ENCODE peak calls at places on chromosomes 5 and 9, in seven cellular contexts. One of them, this sample, is unnamed.

GRCh38 chr5:136066705-136067271 is 38.0 kb downstream of the TGFBI start:
- DNase-seq in mesenchymal stem cell: peak; percentile 83
- DNase-seq in IMR-90: peak; percentile 77
- DNase-seq in H1: no peak
- DNase-seq in mesendoderm: peak; percentile 44
- DNase-seq in H9: peak; percentile 27
- DNase-seq in neuronal stem cell: no peak
- DNase-seq in this sample: no peak

GRCh38 chr9:92463989-92464388 is 18.3 kb downstream of the ASPN start:
- DNase-seq in mesenchymal stem cell: peak; percentile 91
- DNase-seq in IMR-90: peak; percentile 96
- DNase-seq in H1: no peak
- DNase-seq in mesendoderm: no peak
- DNase-seq in H9: no peak
- DNase-seq in neuronal stem cell: no peak
- DNase-seq in this sample: peak; percentile 24

GRCh38 chr5:150503977-150504620 is 3.8 kb upstream of the NDST1 start:
- DNase-seq in mesenchymal stem cell: no peak
- DNase-seq in IMR-90: no peak
- DNase-seq in H1: no peak
- DNase-seq in mesendoderm: no peak
- DNase-seq in H9: no peak
- DNase-seq in neuronal stem cell: no peak
- DNase-seq in this sample: no peak

GRCh38 chr9:16243798-16244197 is 626.7 kb downstream of the BNC2 start:
- DNase-seq in mesenchymal stem cell: no peak
- DNase-seq in IMR-90: no peak
- DNase-seq in H1: no peak
- DNase-seq in mesendoderm: peak; percentile 65
- DNase-seq in H9: peak; percentile 50
- DNase-seq in neuronal stem cell: peak; percentile 71
- DNase-seq in this sample: no peak

GRCh38 chr5:179113945-179114641 is 53.9 kb downstream of the ZNF354C start:
- DNase-seq in mesenchymal stem cell: no peak
- DNase-seq in IMR-90: no peak
- DNase-seq in H1: no peak
- DNase-seq in mesendoderm: no peak
- DNase-seq in H9: no peak
- DNase-seq in neuronal stem cell: no peak
- DNase-seq in this sample: no peak

GRCh38 chr5:93894471-93895354 is 153.3 kb upstream of the POU5F2 start:
- DNase-seq in mesenchymal stem cell: no peak
- DNase-seq in IMR-90: peak; percentile 21
- DNase-seq in H1: no peak
- DNase-seq in mesendoderm: no peak
- DNase-seq in H9: no peak
- DNase-seq in neuronal stem cell: no peak
- DNase-seq in this sample: no peak

GRCh38 chr9:93814561-93814960 is 140.6 kb downstream of the BARX1 start:
- DNase-seq in mesenchymal stem cell: no peak
- DNase-seq in IMR-90: no peak
- DNase-seq in H1: no peak
- DNase-seq in mesendoderm: no peak
- DNase-seq in H9: peak; percentile 52
- DNase-seq in neuronal stem cell: no peak
- DNase-seq in this sample: no peak

GRCh38 chr5:168023190-168023589 is 268.3 kb upstream of the WWC1 start:
- DNase-seq in mesenchymal stem cell: no peak
- DNase-seq in IMR-90: no peak
- DNase-seq in H1: no peak
- DNase-seq in mesendoderm: no peak
- DNase-seq in H9: no peak
- DNase-seq in neuronal stem cell: no peak
- DNase-seq in this sample: no peak

GRCh38 chr9:127926961-127927456 is 3.6 kb downstream of the PIP5KL1 start:
- DNase-seq in mesenchymal stem cell: peak; percentile 48
- DNase-seq in IMR-90: no peak
- DNase-seq in H1: no peak
- DNase-seq in mesendoderm: peak; percentile 56
- DNase-seq in H9: no peak
- DNase-seq in neuronal stem cell: no peak
- DNase-seq in this sample: peak; percentile 72

GRCh38 chr9:23822331-23823169 is 3.5 kb downstream of the ELAVL2 start:
- DNase-seq in mesenchymal stem cell: no peak
- DNase-seq in IMR-90: no peak
- DNase-seq in H1: no peak
- DNase-seq in mesendoderm: peak; percentile 37
- DNase-seq in H9: peak; percentile 71
- DNase-seq in neuronal stem cell: no peak
- DNase-seq in this sample: no peak

GRCh38 chr5:121949885-121950284 is 11.9 kb upstream of the SRFBP1 start:
- DNase-seq in mesenchymal stem cell: peak; percentile 70
- DNase-seq in IMR-90: peak; percentile 60
- DNase-seq in H1: no peak
- DNase-seq in mesendoderm: peak; percentile 47
- DNase-seq in H9: peak; percentile 27
- DNase-seq in neuronal stem cell: peak; percentile 30
- DNase-seq in this sample: peak; percentile 37

GRCh38 chr5:56676091-56676768 is 139.1 kb upstream of the MAP3K1 start:
- DNase-seq in mesenchymal stem cell: no peak
- DNase-seq in IMR-90: no peak
- DNase-seq in H1: no peak
- DNase-seq in mesendoderm: no peak
- DNase-seq in H9: no peak
- DNase-seq in neuronal stem cell: no peak
- DNase-seq in this sample: peak; percentile 47

DNA sequence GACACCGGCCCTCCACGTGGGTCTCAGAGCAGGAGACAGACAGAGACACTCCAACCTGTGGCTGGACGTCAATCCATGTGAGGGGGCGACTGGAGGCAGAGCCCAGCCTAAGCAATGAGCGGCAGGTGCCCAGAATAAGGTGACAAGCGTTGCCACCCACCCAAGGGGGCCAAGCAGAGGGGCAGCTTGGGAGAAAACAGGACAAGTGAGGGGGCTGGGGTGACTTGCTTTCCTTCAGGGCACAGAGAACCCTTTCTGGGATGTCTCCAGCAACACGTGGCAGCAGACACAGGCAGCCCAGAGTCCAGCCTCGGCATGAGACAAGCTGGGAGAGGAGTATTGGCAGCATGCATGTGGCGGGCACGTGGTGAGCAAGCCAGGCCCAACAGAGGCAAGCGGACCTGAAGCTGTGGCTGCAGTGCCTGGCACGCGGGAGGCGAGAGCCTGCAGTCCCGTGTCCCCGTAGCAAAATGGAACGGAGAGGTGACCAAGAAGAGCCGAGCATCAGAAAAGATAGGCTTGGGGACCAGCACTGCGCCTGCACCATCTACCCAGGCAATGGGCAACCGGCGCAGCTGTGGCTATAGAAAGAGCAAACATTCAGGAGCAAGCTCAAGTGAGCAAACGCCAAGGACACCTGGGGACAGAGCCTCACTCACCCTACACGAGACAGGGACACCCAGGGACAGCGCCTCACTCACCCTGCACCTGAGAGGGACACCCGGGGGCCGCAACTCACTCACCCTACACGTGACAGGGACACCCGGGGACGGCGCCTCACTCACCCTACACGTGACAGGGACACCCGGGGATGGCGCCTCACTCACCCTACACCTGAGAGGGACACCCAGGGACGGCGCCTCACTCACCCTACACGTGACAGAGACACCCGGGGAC is 6.2 kb downstream of the TERT start:
- DNase-seq in mesenchymal stem cell: no peak
- DNase-seq in IMR-90: no peak
- DNase-seq in H1: no peak
- DNase-seq in mesendoderm: no peak
- DNase-seq in H9: peak; percentile 22
- DNase-seq in neuronal stem cell: no peak
- DNase-seq in this sample: no peak
- H4K8ac ChIP-seq in mesenchymal stem cell: no peak overlapping the region
- H4K8ac ChIP-seq in IMR-90: no peak overlapping the region
- H4K8ac ChIP-seq in H1: no peak overlapping the region
- H4K8ac ChIP-seq in mesendoderm: no peak overlapping the region
- H4K8ac ChIP-seq in H9: no peak overlapping the region
- H4K8ac ChIP-seq in neuronal stem cell: no peak overlapping the region
- H4K8ac ChIP-seq in this sample: no peak overlapping the region

DNA sequence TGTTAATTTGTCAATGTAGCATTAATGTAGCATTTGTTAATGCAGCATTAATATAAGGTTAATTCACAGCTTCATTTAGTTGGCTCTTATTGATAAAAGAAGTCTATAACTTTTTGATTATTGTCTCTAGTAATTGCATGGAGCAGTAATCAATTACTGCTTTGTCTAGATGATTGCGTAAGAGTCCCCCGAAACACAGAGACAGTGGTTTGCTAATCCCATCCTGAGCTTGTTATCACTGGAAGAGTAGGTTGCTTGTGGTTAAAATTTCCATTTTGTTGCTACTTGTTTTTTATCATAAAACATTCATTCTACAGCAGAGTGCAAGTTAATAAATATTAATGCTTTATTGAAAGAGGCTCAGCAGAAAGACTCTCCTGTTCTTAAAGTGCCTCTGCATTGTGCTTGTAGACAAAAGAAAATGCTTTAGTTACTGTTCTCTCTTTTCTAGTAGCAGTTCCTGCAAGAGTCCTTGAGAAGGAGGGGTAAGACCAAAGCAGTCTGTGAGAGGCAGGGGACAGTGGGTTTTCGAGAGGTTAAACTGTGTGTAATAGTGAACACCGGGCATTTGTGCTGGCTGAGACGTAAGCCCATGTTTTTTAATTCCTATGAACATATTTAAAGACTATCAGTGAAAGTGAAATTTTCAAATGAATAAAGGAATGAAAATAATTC is 291.7 kb downstream of the TRPM3 start:
- DNase-seq in mesenchymal stem cell: no peak
- DNase-seq in IMR-90: no peak
- DNase-seq in H1: no peak
- DNase-seq in mesendoderm: no peak
- DNase-seq in H9: no peak
- DNase-seq in neuronal stem cell: no peak
- DNase-seq in this sample: no peak
- H3K79me1 ChIP-seq in mesenchymal stem cell: no peaks in the 10 kb centered on the region
- H3K79me1 ChIP-seq in IMR-90: no peaks in the 10 kb centered on the region
- H3K79me1 ChIP-seq in H1: no peaks in the 10 kb centered on the region
- H3K79me1 ChIP-seq in mesendoderm: no peaks in the 10 kb centered on the region
- H3K79me1 ChIP-seq in H9: no peaks in the 10 kb centered on the region
- H3K79me1 ChIP-seq in neuronal stem cell: no peaks in the 10 kb centered on the region
- H3K79me1 ChIP-seq in this sample: no peaks in the 10 kb centered on the region

GRCh38 chr9:13397220-13397619 is 117.7 kb upstream of the MPDZ start:
- DNase-seq in mesenchymal stem cell: no peak
- DNase-seq in IMR-90: no peak
- DNase-seq in H1: no peak
- DNase-seq in mesendoderm: no peak
- DNase-seq in H9: no peak
- DNase-seq in neuronal stem cell: no peak
- DNase-seq in this sample: no peak

GRCh38 chr9:13397661-13398060 is 118.2 kb upstream of the MPDZ start:
- DNase-seq in mesenchymal stem cell: no peak
- DNase-seq in IMR-90: no peak
- DNase-seq in H1: no peak
- DNase-seq in mesendoderm: no peak
- DNase-seq in H9: no peak
- DNase-seq in neuronal stem cell: no peak
- DNase-seq in this sample: no peak

GRCh38 chr9:13396418-13396817 is 116.9 kb upstream of the MPDZ start:
- DNase-seq in mesenchymal stem cell: no peak
- DNase-seq in IMR-90: no peak
- DNase-seq in H1: no peak
- DNase-seq in mesendoderm: no peak
- DNase-seq in H9: no peak
- DNase-seq in neuronal stem cell: no peak
- DNase-seq in this sample: no peak

DNA sequence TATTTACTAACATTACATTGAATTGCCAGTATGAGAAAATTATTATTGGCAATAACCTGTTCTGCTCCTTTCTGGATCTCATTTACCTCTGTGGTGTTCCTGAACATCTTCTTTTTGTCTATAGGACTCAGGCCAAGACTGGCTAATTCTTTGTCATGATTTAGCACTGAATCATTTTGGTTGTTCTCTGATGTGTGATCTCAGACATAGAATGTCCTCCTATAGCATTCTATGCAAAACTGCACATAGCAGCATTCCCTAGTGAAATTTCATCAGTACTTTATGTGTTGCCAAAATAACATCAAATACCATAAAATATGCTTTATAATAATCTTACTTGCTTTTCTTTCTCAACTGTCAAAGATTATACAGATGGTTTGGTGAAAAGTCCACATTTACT is 115.6 kb upstream of the MPDZ start:
- DNase-seq in mesenchymal stem cell: no peak
- DNase-seq in IMR-90: no peak
- DNase-seq in H1: no peak
- DNase-seq in mesendoderm: no peak
- DNase-seq in H9: no peak
- DNase-seq in neuronal stem cell: no peak
- DNase-seq in this sample: no peak
- H3K18ac ChIP-seq in mesenchymal stem cell: no peak overlapping the region
- H3K18ac ChIP-seq in IMR-90: no peak overlapping the region
- H3K18ac ChIP-seq in H1: no peak overlapping the region
- H3K18ac ChIP-seq in mesendoderm: no peak overlapping the region
- H3K18ac ChIP-seq in H9: no peak overlapping the region
- H3K18ac ChIP-seq in neuronal stem cell: no peak overlapping the region
- H3K18ac ChIP-seq in this sample: no peak overlapping the region

GRCh38 chr5:107597803-107598202 is 72.9 kb downstream of the EFNA5 start:
- DNase-seq in mesenchymal stem cell: no peak
- DNase-seq in IMR-90: no peak
- DNase-seq in H1: no peak
- DNase-seq in mesendoderm: no peak
- DNase-seq in H9: no peak
- DNase-seq in neuronal stem cell: no peak
- DNase-seq in this sample: no peak

GRCh38 chr5:107593009-107593408 is 77.7 kb downstream of the EFNA5 start:
- DNase-seq in mesenchymal stem cell: no peak
- DNase-seq in IMR-90: no peak
- DNase-seq in H1: no peak
- DNase-seq in mesendoderm: no peak
- DNase-seq in H9: no peak
- DNase-seq in neuronal stem cell: no peak
- DNase-seq in this sample: no peak

GRCh38 chr5:107594253-107595045 is 76.3 kb downstream of the EFNA5 start:
- DNase-seq in mesenchymal stem cell: no peak
- DNase-seq in IMR-90: no peak
- DNase-seq in H1: no peak
- DNase-seq in mesendoderm: no peak
- DNase-seq in H9: no peak
- DNase-seq in neuronal stem cell: no peak
- DNase-seq in this sample: no peak

GRCh38 chr5:107589520-107590193 is 81.1 kb downstream of the EFNA5 start:
- DNase-seq in mesenchymal stem cell: peak; percentile 60
- DNase-seq in IMR-90: no peak
- DNase-seq in H1: no peak
- DNase-seq in mesendoderm: no peak
- DNase-seq in H9: no peak
- DNase-seq in neuronal stem cell: no peak
- DNase-seq in this sample: no peak

DNA sequence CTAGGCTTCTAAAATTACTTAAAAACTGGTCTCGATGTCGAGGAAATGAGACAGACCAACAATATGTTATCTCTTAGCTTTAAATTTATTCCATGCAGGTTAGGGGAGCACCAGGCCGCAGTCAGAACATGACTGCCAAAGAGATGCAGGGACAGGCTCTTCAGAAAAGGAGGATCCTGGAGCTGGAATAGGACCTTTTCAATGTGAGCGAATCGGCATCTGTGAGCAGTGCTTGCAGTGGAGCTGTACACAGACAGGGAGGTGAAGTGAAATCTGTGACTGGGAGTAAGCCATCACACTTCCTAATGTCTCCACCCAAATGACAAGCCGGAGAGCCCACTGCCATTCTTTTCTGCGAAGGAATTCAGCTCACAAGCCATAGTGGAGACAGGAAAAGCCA is 78.2 kb downstream of the EFNA5 start:
- DNase-seq in mesenchymal stem cell: no peak
- DNase-seq in IMR-90: no peak
- DNase-seq in H1: no peak
- DNase-seq in mesendoderm: no peak
- DNase-seq in H9: no peak
- DNase-seq in neuronal stem cell: no peak
- DNase-seq in this sample: no peak
- H4K8ac ChIP-seq in mesenchymal stem cell: peak overlapping the region; percentile 4
- H4K8ac ChIP-seq in IMR-90: no peak overlapping the region
- H4K8ac ChIP-seq in H1: no peak overlapping the region
- H4K8ac ChIP-seq in mesendoderm: no peak overlapping the region
- H4K8ac ChIP-seq in H9: no peak overlapping the region
- H4K8ac ChIP-seq in neuronal stem cell: no peak overlapping the region
- H4K8ac ChIP-seq in this sample: no peak overlapping the region

This sample was measured in trophoblast cell.